ENCODE peak calls at places on chromosome 3, in eight cellular contexts. S is AG09309, Z is NCI-H2081, W is transverse colon, M is WERI-Rb-1, J is NCI-H1417, K is ELR, G is adrenal gland. I is an unnamed sample.

GRCh38 chr3:27589795-27590194 is 105.6 kb upstream of the SLC4A7 start:
- DNase-seq in W (no peak), K (peak), G (no peak), J (no peak), S (no peak), Z (no peak), M (no peak), I (no peak)

GRCh38 chr3:109257269-109257668 is 59.0 kb downstream of the DPPA2 start:
- DNase-seq in W (no peak), M (no peak), Z (no peak), S (no peak), K (peak), J (peak), G (peak), I (no peak)

GRCh38 chr3:40719660-40720287 is 195.0 kb downstream of the ZNF621 start:
- DNase-seq in G (peak), M (peak), Z (peak), S (no peak), J (peak), K (peak), W (no peak), I (no peak)

GRCh38 chr3:134102976-134103375 is 73.3 kb upstream of the SLCO2A1 start:
- DNase-seq in G (no peak), W (no peak), K (no peak), M (no peak), J (no peak), Z (no peak), S (no peak), I (no peak)

GRCh38 chr3:9064853-9065252 is 101.6 kb upstream of the RAD18 start:
- DNase-seq in W (no peak), Z (no peak), J (peak), G (no peak), K (no peak), S (no peak), M (no peak), I (no peak)

GRCh38 chr3:88810455-88810854 is 297.0 kb upstream of the EPHA3 start:
- DNase-seq in Z (no peak), S (no peak), G (no peak), J (no peak), W (no peak), K (peak), M (no peak), I (no peak)

GRCh38 chr3:156509209-156510174 is 45.4 kb downstream of the SSR3 start:
- DNase-seq in K (peak), Z (peak), W (no peak), J (peak), G (no peak), S (peak), M (no peak), I (peak)

GRCh38 chr3:115401298-115401697 is 222.0 kb upstream of the GAP43 start:
- DNase-seq in J (no peak), M (no peak), W (no peak), S (peak), G (peak), Z (no peak), K (peak), I (no peak)

GRCh38 chr3:16419640-16420039 is 93.9 kb downstream of the RFTN1 start:
- DNase-seq in G (no peak), J (no peak), Z (no peak), K (peak), M (no peak), S (no peak), W (no peak), I (no peak)

GRCh38 chr3:36763850-36764703 is at the start of gene DCLK3:
- DNase-seq in G (no peak), Z (peak), K (no peak), S (no peak), W (no peak), J (peak), M (peak), I (no peak)

GRCh38 chr3:183149915-183150825 is 12.4 kb downstream of the LAMP3 start:
- DNase-seq in Z (no peak), J (no peak), M (no peak), G (no peak), K (peak), W (no peak), S (no peak), I (no peak)

GRCh38 chr3:24837601-24838000 is 343.0 kb upstream of the THRB start:
- DNase-seq in K (no peak), M (no peak), G (no peak), Z (no peak), S (no peak), J (no peak), W (no peak), I (no peak)

GRCh38 chr3:18442743-18443669 is 17.9 kb upstream of the SATB1 start:
- DNase-seq in Z (peak), W (no peak), S (no peak), M (no peak), K (no peak), J (peak), G (no peak), I (no peak)

GRCh38 chr3:43345877-43346276 is 59.5 kb downstream of the SNRK start:
- DNase-seq in W (no peak), G (no peak), M (no peak), Z (no peak), J (no peak), S (peak), K (peak), I (no peak)

GRCh38 chr3:148020880-148021279 is 611.7 kb downstream of the ZIC1 start:
- DNase-seq in S (no peak), Z (no peak), J (no peak), K (peak), W (no peak), G (no peak), M (no peak), I (no peak)

GRCh38 chr3:37491343-37491742 is 317.0 kb upstream of the LRRFIP2 start:
- DNase-seq in S (no peak), G (no peak), M (no peak), W (no peak), J (no peak), K (no peak), Z (no peak), I (no peak)

GRCh38 chr3:18767756-18768303 is 342.7 kb upstream of the SATB1 start:
- DNase-seq in Z (no peak), W (no peak), S (no peak), M (no peak), K (no peak), J (no peak), G (no peak), I (no peak)

GRCh38 chr3:189496375-189497138 is 134.6 kb upstream of the TP63 start:
- DNase-seq in S (no peak), G (no peak), W (no peak), J (no peak), Z (no peak), M (no peak), K (no peak), I (no peak)

GRCh38 chr3:151113342-151113741 is 27.9 kb downstream of the MED12L start:
- DNase-seq in J (no peak), M (no peak), S (no peak), K (no peak), Z (no peak), G (no peak), W (no peak), I (no peak)

GRCh38 chr3:110900583-110900982 is 171.0 kb upstream of the NECTIN3 start:
- DNase-seq in W (no peak), Z (no peak), M (no peak), G (no peak), J (no peak), S (peak), K (peak), I (no peak)

GRCh38 chr3:64224826-64225606 is at the start of gene PRICKLE2:
- DNase-seq in K (peak), W (peak), G (peak), Z (no peak), S (peak), J (no peak), M (peak), I (no peak)

GRCh38 chr3:183518446-183519185 is 36.9 kb downstream of the KLHL6 start:
- DNase-seq in S (no peak), K (peak), M (no peak), Z (peak), G (no peak), J (peak), W (no peak), I (no peak)

GRCh38 chr3:41053220-41053619 is 146.1 kb upstream of the CTNNB1 start:
- DNase-seq in K (no peak), W (no peak), S (no peak), M (no peak), J (no peak), Z (no peak), G (no peak), I (no peak)

GRCh38 chr3:32456429-32457130 is 46.1 kb downstream of the CMTM6 start:
- DNase-seq in J (no peak), M (no peak), S (no peak), G (no peak), K (no peak), Z (no peak), W (no peak), I (no peak)

GRCh38 chr3:187738089-187738399 is 7.2 kb downstream of the BCL6 start:
- DNase-seq in S (no peak), K (no peak), M (no peak), Z (no peak), G (no peak), J (no peak), W (no peak), I (no peak)

GRCh38 chr3:190585771-190586630 is 72.1 kb downstream of the IL1RAP start:
- DNase-seq in G (peak), W (no peak), M (no peak), K (peak), J (no peak), Z (no peak), S (peak), I (no peak)

GRCh38 chr3:157488144-157488543 is 15.1 kb downstream of the VEPH1 start:
- DNase-seq in M (no peak), G (no peak), S (no peak), K (peak), Z (no peak), W (no peak), J (no peak), I (no peak)

GRCh38 chr3:45861043-45861846 is 19.3 kb upstream of the LZTFL1 start:
- DNase-seq in S (no peak), K (no peak), M (no peak), Z (no peak), J (no peak), G (no peak), W (no peak), I (no peak)

I was measured in NCI-H2107.